ENCODE peak calls at places on chromosomes 4 and X, in six cellular contexts. One of them, this sample, is unnamed.
A peak's percentile ranks its signal among the peaks of the same experiment; 100 is the strongest.

GRCh38 chr4:159425749-159426376 is 323.0 kb downstream of the RAPGEF2 start:
- DNase-seq in psoas muscle: no peak
- DNase-seq in choroid plexus epithelial cell: no peak
- DNase-seq in H7: peak; percentile 36
- DNase-seq in MG63: no peak
- DNase-seq in colonic mucosa: no peak
- DNase-seq in this sample: no peak

GRCh38 chr4:117001077-117001476 is 84.3 kb downstream of the TRAM1L1 start:
- DNase-seq in psoas muscle: no peak
- DNase-seq in choroid plexus epithelial cell: no peak
- DNase-seq in H7: no peak
- DNase-seq in MG63: no peak
- DNase-seq in colonic mucosa: no peak
- DNase-seq in this sample: no peak

GRCh38 chr4:112130903-112131302 is 14.4 kb upstream of the FAM241A start:
- DNase-seq in psoas muscle: no peak
- DNase-seq in choroid plexus epithelial cell: peak; percentile 34
- DNase-seq in H7: peak; percentile 51
- DNase-seq in MG63: peak; percentile 2
- DNase-seq in colonic mucosa: no peak
- DNase-seq in this sample: no peak

GRCh38 chr4:38752393-38752961 is 30.3 kb downstream of the TLR10 start:
- DNase-seq in psoas muscle: no peak
- DNase-seq in choroid plexus epithelial cell: peak; percentile 76
- DNase-seq in H7: no peak
- DNase-seq in MG63: no peak
- DNase-seq in colonic mucosa: no peak
- DNase-seq in this sample: peak; percentile 70

GRCh38 chr4:151649461-151649860 is 111.3 kb downstream of the GATB start:
- DNase-seq in psoas muscle: no peak
- DNase-seq in choroid plexus epithelial cell: no peak
- DNase-seq in H7: no peak
- DNase-seq in MG63: no peak
- DNase-seq in colonic mucosa: no peak
- DNase-seq in this sample: no peak

GRCh38 chrX:1246816-1247215 is 21.8 kb upstream of the CSF2RA start:
- DNase-seq in psoas muscle: peak; percentile 75
- DNase-seq in choroid plexus epithelial cell: peak; percentile 63
- DNase-seq in H7: peak; percentile 81
- DNase-seq in MG63: peak; percentile 70
- DNase-seq in colonic mucosa: peak; percentile 77
- DNase-seq in this sample: peak; percentile 33

GRCh38 chr4:5545271-5545670 is 163.1 kb downstream of the EVC2 start:
- DNase-seq in psoas muscle: no peak
- DNase-seq in choroid plexus epithelial cell: no peak
- DNase-seq in H7: no peak
- DNase-seq in MG63: no peak
- DNase-seq in colonic mucosa: no peak
- DNase-seq in this sample: no peak

GRCh38 chr4:128649575-128650205 is 159.8 kb upstream of the JADE1 start:
- DNase-seq in psoas muscle: no peak
- DNase-seq in choroid plexus epithelial cell: peak; percentile 50
- DNase-seq in H7: no peak
- DNase-seq in MG63: no peak
- DNase-seq in colonic mucosa: peak; percentile 53
- DNase-seq in this sample: peak; percentile 25

GRCh38 chr4:109557433-109557832 is 2.6 kb upstream of the MCUB start:
- DNase-seq in psoas muscle: no peak
- DNase-seq in choroid plexus epithelial cell: no peak
- DNase-seq in H7: no peak
- DNase-seq in MG63: no peak
- DNase-seq in colonic mucosa: no peak
- DNase-seq in this sample: no peak

DNA sequence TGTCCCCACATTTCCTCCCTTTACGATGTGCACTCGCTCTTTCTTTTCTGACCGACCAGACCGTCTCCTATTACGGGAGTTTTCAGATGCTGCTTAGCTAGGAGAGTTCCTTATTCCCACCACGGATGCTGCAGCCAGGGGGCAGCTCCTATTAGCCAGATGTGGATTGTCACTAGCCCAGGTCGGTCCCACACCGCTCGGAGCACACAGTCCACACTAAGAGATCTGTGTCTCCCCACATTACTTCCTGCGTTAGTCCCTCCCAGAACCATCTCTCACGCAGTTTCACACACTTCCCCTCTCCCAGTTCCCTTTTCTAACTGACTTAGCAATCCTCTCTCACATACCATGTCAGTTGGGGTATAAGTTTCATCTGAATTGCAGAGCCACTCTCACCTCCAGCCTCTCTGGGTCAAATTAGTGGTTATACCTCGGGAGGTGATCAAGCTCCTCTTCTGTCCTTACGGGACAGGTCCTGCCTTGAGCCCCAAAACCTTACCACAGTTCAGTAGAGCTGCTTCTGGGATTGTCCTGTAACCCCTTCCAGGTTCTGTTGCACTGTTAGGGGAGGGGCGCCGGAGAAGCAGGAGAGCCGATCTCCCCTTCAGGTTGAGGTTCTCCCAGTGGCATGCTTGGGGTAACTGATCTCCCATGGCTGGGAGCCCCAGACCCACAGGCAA is 28.2 kb downstream of the SULT1E1 start:
- DNase-seq in psoas muscle: no peak
- DNase-seq in choroid plexus epithelial cell: no peak
- DNase-seq in H7: no peak
- DNase-seq in MG63: no peak
- DNase-seq in colonic mucosa: peak; percentile 43
- DNase-seq in this sample: no peak
- H3K4me3 ChIP-seq in psoas muscle: no peak overlapping the region
- H3K4me3 ChIP-seq in choroid plexus epithelial cell: no peak overlapping the region
- H3K4me3 ChIP-seq in H7: no peak overlapping the region
- H3K4me3 ChIP-seq in MG63: no peak overlapping the region
- H3K4me3 ChIP-seq in colonic mucosa: peak overlapping the region; percentile 16
- H3K4me3 ChIP-seq in this sample: no peak overlapping the region

DNA sequence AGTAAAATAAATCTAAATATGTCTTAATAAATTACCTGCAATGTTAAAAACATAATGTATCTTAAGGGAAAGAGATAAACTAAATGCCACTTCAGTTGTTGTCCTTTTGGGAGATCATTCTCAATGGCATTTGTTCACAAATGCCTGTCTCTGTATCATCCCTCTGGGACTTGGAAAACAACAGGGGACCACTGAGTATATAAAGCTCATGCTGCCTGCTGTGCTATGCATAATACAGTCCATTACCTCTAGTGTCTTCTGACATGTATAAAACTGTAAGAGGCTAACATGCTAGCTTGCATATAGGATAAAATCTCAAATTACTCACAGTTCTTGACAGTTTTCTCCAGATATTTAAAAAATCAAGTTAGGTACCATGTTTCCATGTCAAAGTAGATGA is 503.9 kb downstream of the PDHA2 start:
- DNase-seq in psoas muscle: no peak
- DNase-seq in choroid plexus epithelial cell: no peak
- DNase-seq in H7: no peak
- DNase-seq in MG63: no peak
- DNase-seq in colonic mucosa: no peak
- DNase-seq in this sample: no peak
- H3K4me3 ChIP-seq in psoas muscle: no peak overlapping the region
- H3K4me3 ChIP-seq in choroid plexus epithelial cell: no peak overlapping the region
- H3K4me3 ChIP-seq in H7: no peak overlapping the region
- H3K4me3 ChIP-seq in MG63: no peak overlapping the region
- H3K4me3 ChIP-seq in colonic mucosa: no peak overlapping the region
- H3K4me3 ChIP-seq in this sample: no peak overlapping the region

DNA sequence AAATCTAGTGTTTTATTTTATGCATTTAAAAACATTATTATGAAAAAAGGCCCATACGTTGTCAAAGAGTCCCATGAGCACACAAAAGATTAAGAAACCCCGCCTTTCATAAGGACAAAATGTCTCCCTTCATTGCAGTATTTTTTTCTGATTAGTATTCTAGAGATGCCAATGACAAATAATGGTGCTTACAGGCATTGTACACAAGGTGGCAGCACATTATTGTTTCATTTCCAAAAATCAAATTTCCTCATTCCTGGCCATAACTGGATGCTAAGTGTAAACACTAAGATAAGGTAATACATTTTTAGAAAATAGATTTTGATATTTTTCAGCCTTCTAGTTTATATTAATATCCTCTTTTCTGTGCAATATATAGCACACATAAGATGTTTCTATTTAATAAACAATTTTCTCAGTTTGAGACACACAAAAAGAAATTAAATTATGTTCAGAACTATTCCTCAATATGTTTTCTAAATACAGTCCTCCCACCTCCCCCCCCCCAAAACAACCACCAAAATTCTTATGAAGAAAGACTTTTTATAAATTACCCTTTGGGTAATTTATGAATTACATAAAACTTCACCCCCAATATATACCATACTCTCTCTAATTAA is 47.7 kb downstream of the TIGD2 start:
- DNase-seq in psoas muscle: no peak
- DNase-seq in choroid plexus epithelial cell: peak; percentile 75
- DNase-seq in H7: no peak
- DNase-seq in MG63: no peak
- DNase-seq in colonic mucosa: no peak
- DNase-seq in this sample: peak; percentile 40
- H3K4me3 ChIP-seq in psoas muscle: no peak overlapping the region
- H3K4me3 ChIP-seq in choroid plexus epithelial cell: no peak overlapping the region
- H3K4me3 ChIP-seq in H7: no peak overlapping the region
- H3K4me3 ChIP-seq in MG63: no peak overlapping the region
- H3K4me3 ChIP-seq in colonic mucosa: no peak overlapping the region
- H3K4me3 ChIP-seq in this sample: no peak overlapping the region

GRCh38 chrX:154731881-154732280 is 19.0 kb downstream of the GAB3 start:
- DNase-seq in psoas muscle: no peak
- DNase-seq in choroid plexus epithelial cell: peak; percentile 72
- DNase-seq in H7: no peak
- DNase-seq in MG63: no peak
- DNase-seq in colonic mucosa: no peak
- DNase-seq in this sample: no peak

GRCh38 chrX:154734101-154734781 is 16.6 kb downstream of the GAB3 start:
- DNase-seq in psoas muscle: no peak
- DNase-seq in choroid plexus epithelial cell: peak; percentile 85
- DNase-seq in H7: no peak
- DNase-seq in MG63: peak; percentile 43
- DNase-seq in colonic mucosa: no peak
- DNase-seq in this sample: peak; percentile 72

GRCh38 chrX:154731203-154731602 is 19.7 kb downstream of the GAB3 start:
- DNase-seq in psoas muscle: no peak
- DNase-seq in choroid plexus epithelial cell: no peak
- DNase-seq in H7: no peak
- DNase-seq in MG63: no peak
- DNase-seq in colonic mucosa: no peak
- DNase-seq in this sample: no peak

GRCh38 chrX:154732421-154733071 is 18.3 kb downstream of the GAB3 start:
- DNase-seq in psoas muscle: no peak
- DNase-seq in choroid plexus epithelial cell: peak; percentile 72
- DNase-seq in H7: no peak
- DNase-seq in MG63: peak; percentile 79
- DNase-seq in colonic mucosa: no peak
- DNase-seq in this sample: peak; percentile 59

GRCh38 chrX:154733072-154733425 is 17.8 kb downstream of the GAB3 start:
- DNase-seq in psoas muscle: no peak
- DNase-seq in choroid plexus epithelial cell: no peak
- DNase-seq in H7: no peak
- DNase-seq in MG63: no peak
- DNase-seq in colonic mucosa: no peak
- DNase-seq in this sample: no peak
- H3K4me3 ChIP-seq in psoas muscle: no peak overlapping the region
- H3K4me3 ChIP-seq in choroid plexus epithelial cell: no peak overlapping the region
- H3K4me3 ChIP-seq in H7: no peak overlapping the region
- H3K4me3 ChIP-seq in MG63: no peak overlapping the region
- H3K4me3 ChIP-seq in colonic mucosa: no peak overlapping the region
- H3K4me3 ChIP-seq in this sample: no peak overlapping the region

GRCh38 chr4:107997001-107997788 is 7.5 kb downstream of the HADH start:
- DNase-seq in psoas muscle: peak; percentile 61
- DNase-seq in choroid plexus epithelial cell: peak; percentile 31
- DNase-seq in H7: no peak
- DNase-seq in MG63: peak; percentile 23
- DNase-seq in colonic mucosa: no peak
- DNase-seq in this sample: peak; percentile 83
- H3K4me3 ChIP-seq in psoas muscle: peak overlapping the region; percentile 21
- H3K4me3 ChIP-seq in choroid plexus epithelial cell: no peak overlapping the region
- H3K4me3 ChIP-seq in H7: no peak overlapping the region
- H3K4me3 ChIP-seq in MG63: no peak overlapping the region
- H3K4me3 ChIP-seq in colonic mucosa: no peak overlapping the region
- H3K4me3 ChIP-seq in this sample: no peak overlapping the region

DNA sequence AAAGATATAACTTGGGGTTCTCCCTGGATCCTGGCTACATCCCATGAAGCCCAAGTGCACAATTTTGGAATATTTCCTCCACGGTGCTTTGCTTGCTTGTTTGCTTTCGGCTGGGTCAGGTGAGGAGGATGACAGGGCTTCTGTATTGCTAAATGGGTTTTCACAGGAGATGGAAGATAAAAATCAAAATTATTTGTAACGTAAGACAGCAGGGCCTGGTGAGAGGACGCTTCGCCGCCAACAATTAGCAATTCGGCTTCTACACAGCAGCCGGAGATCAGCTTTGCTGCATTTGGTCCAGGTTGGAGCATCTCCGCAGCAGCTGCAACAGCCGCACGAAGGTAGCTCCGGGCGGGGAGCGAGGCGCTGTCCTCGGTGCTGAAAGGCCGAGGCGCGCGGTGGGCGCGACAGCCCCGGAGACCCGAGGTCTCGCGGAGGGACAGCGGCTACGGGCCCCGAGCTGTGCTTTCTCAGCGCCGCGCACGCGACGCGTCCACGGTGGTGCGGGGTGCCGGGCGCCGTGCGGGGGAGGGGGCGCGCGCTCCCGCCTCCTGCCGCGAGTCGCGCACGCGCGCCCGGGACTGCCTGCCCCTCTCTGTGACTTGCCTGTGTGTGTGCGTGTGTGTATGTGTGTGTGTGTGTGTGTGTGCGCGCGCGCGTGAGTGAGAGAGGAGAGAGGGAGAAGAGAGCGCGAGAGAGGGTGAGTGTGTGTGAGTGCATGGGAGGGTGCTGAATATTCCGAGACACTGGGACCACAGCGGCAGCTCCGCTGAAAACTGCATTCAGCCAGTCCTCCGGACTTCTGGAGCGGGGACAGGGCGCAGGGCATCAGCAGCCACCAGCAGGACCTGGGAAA is at the start of gene GRIA2:
- DNase-seq in psoas muscle: peak; percentile 58
- DNase-seq in choroid plexus epithelial cell: peak; percentile 58
- DNase-seq in H7: peak; percentile 87
- DNase-seq in MG63: peak; percentile 83
- DNase-seq in colonic mucosa: no peak
- DNase-seq in this sample: peak; percentile 49
- H3K4me3 ChIP-seq in psoas muscle: peak within 1 kb of the TSS; percentile 43
- H3K4me3 ChIP-seq in choroid plexus epithelial cell: peak within 1 kb of the TSS; percentile 42
- H3K4me3 ChIP-seq in H7: peak within 1 kb of the TSS; percentile 43
- H3K4me3 ChIP-seq in MG63: no peak within 1 kb of the TSS
- H3K4me3 ChIP-seq in colonic mucosa: no peak within 1 kb of the TSS
- H3K4me3 ChIP-seq in this sample: no peak within 1 kb of the TSS

This sample was measured in fibroblast of villous mesenchyme.